ENCODE peak calls at places on chromosomes 13 and 19, in nine cellular contexts. G is right lobe of liver; N is left lung; I is A549; J is lower lobe of right lung; W is CD4-positive, alpha-beta T cell; B is tibial nerve; U is HCT116; C is OCI-LY7. H is an unnamed sample. For H3K9me3, the result is how much of the 10 kb centered on the place peaks cover.

GRCh38 chr19:52735734-52736133 is 890 bp upstream of the ZNF611 start:
- DNase-seq in G (peak), U (no peak), J (peak), W (no peak), I (no peak), C (no peak), B (peak), N (peak), H (peak)

GRCh38 chr19:9937001-9937411 is 691 bp upstream of the OLFM2 start:
- DNase-seq in C (no peak), W (no peak), J (no peak), U (no peak), B (no peak), G (no peak), N (no peak), I (no peak), H (no peak)

GRCh38 chr19:16457195-16457953 is 14.4 kb downstream of the EPS15L1 start:
- DNase-seq in G (peak), W (no peak), J (peak), B (no peak), C (no peak), U (no peak), N (peak), I (no peak), H (no peak)

GRCh38 chr19:3849092-3849491 is 19.7 kb downstream of the ZFR2 start:
- DNase-seq in U (peak), B (no peak), I (no peak), N (no peak), C (peak), J (no peak), G (no peak), W (peak), H (peak)

GRCh38 chr19:4328243-4328990 is 10.2 kb downstream of the STAP2 start:
- DNase-seq in N (peak), I (peak), G (peak), B (peak), J (peak), U (peak), C (peak), W (peak), H (peak)

GRCh38 chr19:16773259-16773658 is 53.6 kb downstream of the NWD1 start:
- DNase-seq in G (no peak), N (no peak), B (no peak), J (no peak), I (no peak), C (no peak), W (no peak), U (no peak), H (no peak)

GRCh38 chr13:42181381-42181953 is 90.5 kb upstream of the AKAP11 start:
- DNase-seq in J (no peak), I (no peak), W (no peak), N (no peak), U (no peak), B (no peak), G (no peak), C (no peak), H (peak)

GRCh38 chr13:79533781-79534400 is 52.9 kb downstream of the NDFIP2 start:
- DNase-seq in U (no peak), I (no peak), C (no peak), W (no peak), N (no peak), G (no peak), B (no peak), J (no peak), H (no peak)

GRCh38 chr19:30406220-30406944 is 34.2 kb downstream of the ZNF536 start:
- DNase-seq in J (no peak), C (no peak), N (no peak), W (no peak), B (no peak), I (peak), G (no peak), U (no peak), H (peak)

GRCh38 chr13:85608255-85608829 is 190.9 kb downstream of the SLITRK6 start:
- DNase-seq in J (no peak), U (no peak), W (no peak), G (no peak), I (no peak), B (no peak), N (no peak), C (no peak), H (no peak)

GRCh38 chr13:108342369-108343289 is 73.1 kb downstream of the TNFSF13B start:
- DNase-seq in I (peak), G (no peak), J (no peak), W (no peak), N (no peak), B (no peak), C (no peak), U (peak), H (peak)

GRCh38 chr13:26811636-26812035 is 51.0 kb upstream of the GPR12 start:
- DNase-seq in I (no peak), U (no peak), C (no peak), N (no peak), B (no peak), W (no peak), J (no peak), G (no peak), H (no peak)

GRCh38 chr13:83215627-83216026 is 666.6 kb downstream of the SLITRK1 start:
- DNase-seq in W (no peak), N (no peak), J (no peak), G (no peak), I (no peak), U (no peak), B (no peak), C (no peak), H (no peak)

GRCh38 chr19:33703438-33703750 is 81.6 kb downstream of the CHST8 start:
- DNase-seq in J (no peak), C (no peak), I (no peak), N (no peak), U (no peak), G (no peak), W (no peak), B (no peak), H (no peak)

GRCh38 chr13:30751183-30751933 is 16.0 kb downstream of the ALOX5AP start:
- DNase-seq in J (no peak), C (no peak), I (no peak), W (no peak), G (no peak), B (no peak), N (no peak), U (no peak), H (no peak)

GRCh38 chr13:77516342-77516789 is 19.1 kb upstream of the SCEL start:
- DNase-seq in C (no peak), U (no peak), B (no peak), W (no peak), I (no peak), G (no peak), N (no peak), J (no peak), H (no peak)

GRCh38 chr19:18477042-18477760 is 39.3 kb upstream of the ISYNA1 start:
- DNase-seq in U (no peak), W (no peak), B (no peak), J (no peak), C (no peak), I (peak), N (no peak), G (no peak), H (no peak)

GRCh38 chr13:23739597-23739996 is 149.6 kb downstream of the MIPEP start:
- DNase-seq in C (no peak), I (no peak), U (no peak), B (no peak), N (no peak), J (no peak), G (no peak), W (no peak), H (no peak)

GRCh38 chr19:50202399-50202798 is 1.0 kb upstream of the MYH14 start:
- DNase-seq in U (no peak), G (no peak), C (no peak), J (no peak), W (no peak), B (no peak), I (no peak), N (no peak), H (no peak)

GRCh38 chr13:40087021-40088002 is 431.9 kb downstream of the COG6 start:
- DNase-seq in C (no peak), B (no peak), G (no peak), I (no peak), J (no peak), N (no peak), W (no peak), U (no peak), H (peak)

GRCh38 chr19:17802137-17802858 is 7.4 kb downstream of the B3GNT3 start:
- DNase-seq in U (no peak), B (no peak), I (no peak), N (no peak), W (no peak), G (no peak), C (no peak), J (no peak), H (no peak)

GRCh38 chr19:48344892-48345291 is 18.8 kb downstream of the TMEM143 start:
- DNase-seq in I (no peak), U (no peak), N (no peak), C (no peak), G (no peak), W (no peak), B (no peak), J (no peak), H (no peak)

GRCh38 chr13:44199627-44200207 is 173.9 kb upstream of the SERP2 start:
- DNase-seq in C (no peak), B (no peak), W (no peak), U (no peak), G (no peak), N (no peak), I (no peak), J (no peak), H (peak)

GRCh38 chr13:31725841-31726240 is 13.5 kb upstream of the RXFP2 start:
- DNase-seq in G (no peak), C (no peak), J (no peak), U (no peak), B (no peak), I (no peak), N (no peak), W (no peak), H (no peak)

GRCh38 chr19:49716154-49716553 is 25.2 kb downstream of the CPT1C start:
- DNase-seq in I (no peak), U (no peak), C (no peak), B (no peak), G (no peak), J (no peak), W (no peak), N (no peak), H (no peak)

GRCh38 chr13:85241045-85241444 is 558.2 kb downstream of the SLITRK6 start:
- DNase-seq in C (no peak), B (no peak), U (peak), G (no peak), J (no peak), W (no peak), I (no peak), N (no peak), H (no peak)

GRCh38 chr13:62747152-62747551 is 1331.5 kb upstream of the PCDH20 start:
- DNase-seq in B (no peak), N (no peak), W (no peak), I (no peak), C (no peak), J (no peak), U (no peak), G (no peak), H (no peak)

GRCh38 chr19:55251296-55252081 is 7.3 kb downstream of the PPP6R1 start:
- DNase-seq in B (no peak), N (peak), I (no peak), J (no peak), U (no peak), G (no peak), W (peak), C (peak), H (no peak)

GRCh38 chr13:109874921-109875454 is 88.6 kb upstream of the IRS2 start:
- DNase-seq in G (no peak), J (no peak), N (no peak), I (no peak), B (no peak), W (no peak), U (no peak), C (no peak), H (peak)

GRCh38 chr13:20351279-20352022 is 119.3 kb upstream of the GJB6 start:
- DNase-seq in G (no peak), I (no peak), N (no peak), W (no peak), U (no peak), C (no peak), B (no peak), J (no peak), H (no peak)

GRCh38 chr19:28170066-28170465 is 1042.9 kb downstream of the UQCRFS1 start:
- DNase-seq in J (no peak), W (no peak), B (no peak), I (no peak), C (no peak), G (no peak), U (no peak), N (no peak), H (no peak)

GRCh38 chr19:11479470-11480080 is 1.3 kb downstream of the ELAVL3 start:
- DNase-seq in G (no peak), N (peak), W (no peak), J (no peak), C (no peak), U (no peak), I (no peak), B (no peak), H (peak)

GRCh38 chr13:89163081-89163480 is 1491.9 kb downstream of the SLITRK5 start:
- DNase-seq in B (no peak), J (no peak), W (no peak), C (no peak), U (no peak), N (no peak), G (no peak), I (no peak), H (no peak)

GRCh38 chr13:59488436-59488835 is 675.3 kb downstream of the DIAPH3 start:
- DNase-seq in U (no peak), J (no peak), W (no peak), B (no peak), G (no peak), N (no peak), I (no peak), C (no peak), H (no peak)

GRCh38 chr19:47111081-47111589 is 2.4 kb downstream of the ZC3H4 start:
- DNase-seq in J (peak), I (no peak), N (peak), W (peak), B (no peak), G (peak), U (no peak), C (peak), H (no peak)

GRCh38 chr13:48244159-48244558 is 11.2 kb downstream of the ITM2B start:
- DNase-seq in G (no peak), I (no peak), B (no peak), U (no peak), J (no peak), N (no peak), W (no peak), C (no peak), H (no peak)

GRCh38 chr19:49127674-49128544 is 8.6 kb downstream of the PPFIA3 start:
- DNase-seq in U (peak), I (peak), B (peak), G (peak), C (peak), N (peak), W (peak), J (peak), H (peak)

GRCh38 chr13:98022210-98022609 is 68.7 kb downstream of the IPO5 start:
- DNase-seq in W (no peak), N (no peak), J (no peak), C (no peak), B (no peak), I (no peak), G (no peak), U (no peak), H (no peak)

GRCh38 chr13:74061939-74062595 is 72.1 kb downstream of the KLF12 start:
- DNase-seq in J (no peak), G (no peak), C (peak), I (no peak), W (no peak), B (no peak), N (no peak), U (no peak), H (no peak)

GRCh38 chr13:33116321-33117010 is 100.2 kb downstream of the KL start:
- DNase-seq in N (no peak), I (no peak), G (no peak), J (no peak), U (no peak), W (no peak), C (no peak), B (no peak), H (no peak)

GRCh38 chr13:33112745-33113144 is 96.5 kb downstream of the KL start:
- DNase-seq in N (no peak), W (no peak), C (no peak), G (no peak), J (no peak), B (no peak), U (no peak), I (no peak), H (no peak)

GRCh38 chr13:33111414-33112110 is 95.3 kb downstream of the KL start:
- DNase-seq in N (no peak), W (no peak), I (no peak), G (no peak), U (no peak), J (no peak), C (no peak), B (no peak), H (no peak)

GRCh38 chr13:33114146-33114545 is 97.9 kb downstream of the KL start:
- DNase-seq in I (no peak), U (no peak), B (no peak), W (no peak), C (no peak), N (no peak), G (no peak), J (no peak), H (no peak)

GRCh38 chr13:33115274-33115673 is 99.1 kb downstream of the KL start:
- DNase-seq in G (no peak), U (no peak), W (no peak), N (no peak), I (no peak), B (no peak), C (no peak), J (no peak), H (no peak)
- H3K9me3 ChIP-seq in G (under half), U (under half), W (under half), N (under half), I (under half), B (under half), C (under half), J (under half), H (under half)

GRCh38 chr19:46043519-46043918 is 2.7 kb upstream of the IGFL4 start:
- DNase-seq in N (no peak), U (no peak), J (no peak), B (no peak), I (no peak), W (no peak), C (no peak), G (no peak), H (no peak)

GRCh38 chr19:46040952-46041500 is at the start of gene IGFL4:
- DNase-seq in C (no peak), G (no peak), B (no peak), U (no peak), J (no peak), N (no peak), W (no peak), I (peak), H (peak)

GRCh38 chr19:46040125-46040524 is 677 bp downstream of the IGFL4 start:
- DNase-seq in J (no peak), U (no peak), B (no peak), C (no peak), G (no peak), N (no peak), W (no peak), I (no peak), H (no peak)

GRCh38 chr19:46036745-46037126 is 4.1 kb downstream of the IGFL4 start:
- DNase-seq in C (no peak), U (no peak), N (no peak), W (no peak), I (no peak), J (no peak), G (no peak), B (no peak), H (no peak)

DNA sequence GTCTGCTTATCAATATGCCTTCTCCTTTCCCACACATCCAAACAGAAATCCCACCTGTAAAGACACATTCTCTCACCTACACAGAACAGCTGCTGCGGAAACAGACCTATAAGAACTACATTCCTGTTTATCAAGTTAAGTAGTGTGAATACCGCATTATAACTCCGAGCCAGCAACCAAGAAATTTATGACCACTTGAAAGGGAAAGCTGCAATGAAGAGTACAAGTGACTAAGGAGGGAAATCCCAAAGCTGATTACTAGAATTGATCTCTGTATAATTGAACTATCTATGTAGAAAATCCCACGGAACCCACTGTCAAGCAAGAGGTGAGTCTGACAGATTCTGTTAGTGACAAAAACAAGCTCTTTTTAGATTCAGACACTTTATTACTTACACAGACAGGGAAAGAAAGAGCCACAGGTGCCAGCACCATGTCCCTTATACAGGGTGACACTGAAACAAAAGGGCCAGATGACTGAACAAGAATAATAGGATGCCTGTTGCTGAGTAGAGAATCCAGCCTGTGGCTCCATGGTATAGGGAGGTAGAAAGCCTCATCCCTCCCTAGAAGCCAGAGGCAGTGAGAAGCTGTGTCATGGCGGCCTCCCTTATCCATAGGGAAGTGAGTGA is 1.6 kb upstream of the IGFL4 start:
- DNase-seq in J (no peak), C (no peak), U (no peak), G (no peak), W (no peak), N (no peak), I (no peak), B (no peak), H (no peak)
- H3K9me3 ChIP-seq in J (under half), C (under half), U (under half), G (under half), W (under half), N (under half), I (half or more), B (under half), H (under half)

DNA sequence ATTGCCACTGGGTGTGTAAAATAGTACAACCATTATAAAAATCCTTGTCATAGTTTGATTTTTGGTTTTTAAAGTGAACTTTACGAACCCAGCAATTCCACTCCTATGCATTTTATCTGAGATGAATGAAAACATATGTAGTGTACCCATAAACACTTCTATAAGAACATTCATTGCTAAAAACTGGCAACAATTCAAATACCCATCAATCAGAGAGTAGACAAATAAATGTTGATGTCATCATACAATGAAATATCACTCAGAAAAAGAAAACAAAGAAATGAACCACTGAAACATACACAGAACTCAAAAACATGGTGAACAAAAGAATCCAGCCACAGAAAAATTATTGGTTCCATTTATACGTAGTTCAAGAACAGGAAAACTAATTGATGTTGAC is 202.3 kb downstream of the ABCC4 start:
- DNase-seq in J (no peak), C (no peak), B (no peak), U (no peak), G (no peak), I (peak), W (no peak), N (no peak), H (no peak)
- H3K9me3 ChIP-seq in J (under half), C (under half), B (under half), U (under half), G (under half), I (under half), W (under half), N (under half), H (under half)

GRCh38 chr13:18960637-18961227 is 220.9 kb downstream of the TUBA3C start:
- DNase-seq in B (no peak), U (no peak), W (no peak), J (no peak), N (no peak), I (no peak), C (no peak), G (no peak), H (no peak)

GRCh38 chr13:18959229-18959628 is 222.4 kb downstream of the TUBA3C start:
- DNase-seq in G (no peak), I (no peak), J (no peak), U (no peak), N (no peak), C (no peak), W (no peak), B (no peak), H (no peak)

GRCh38 chr13:18961383-18962117 is 220.1 kb downstream of the TUBA3C start:
- DNase-seq in W (no peak), N (no peak), U (no peak), C (no peak), J (no peak), B (no peak), G (no peak), I (no peak), H (no peak)

GRCh38 chr13:18962168-18962734 is 219.4 kb downstream of the TUBA3C start:
- DNase-seq in I (no peak), G (no peak), U (no peak), W (no peak), J (no peak), B (no peak), C (no peak), N (no peak), H (no peak)

DNA sequence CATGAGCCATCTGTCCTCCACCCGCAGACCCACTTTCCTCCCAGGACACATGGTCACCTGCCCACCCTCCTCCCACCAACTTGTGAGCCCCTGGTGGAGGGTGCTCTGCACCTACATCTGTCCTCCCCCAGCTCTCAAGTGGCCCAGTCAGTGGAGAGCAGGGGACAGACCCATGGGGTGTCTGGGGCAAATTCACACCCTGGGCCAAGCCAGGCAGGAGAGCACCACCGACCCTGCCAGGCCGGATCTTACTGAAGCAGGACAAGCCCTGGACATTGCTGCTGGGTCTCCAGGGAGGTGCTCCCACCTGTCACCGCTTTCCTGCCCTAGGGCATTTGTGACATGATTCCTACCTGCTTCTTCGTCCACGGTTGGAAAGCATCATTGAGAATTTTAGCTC is 221.6 kb downstream of the TUBA3C start:
- DNase-seq in W (no peak), B (no peak), C (no peak), I (no peak), J (no peak), U (no peak), G (no peak), N (no peak), H (no peak)
- H3K9me3 ChIP-seq in W (under half), B (under half), C (under half), I (under half), J (under half), U (under half), G (under half), N (under half), H (under half)

H was measured in hepatocyte.